ENCODE peak calls at places on chromosomes 11 and 22, in four cellular contexts. D is MM.1S, Z is HCT116, E is SK-N-SH. C is an unnamed sample.
A peak's percentile ranks its signal among the peaks of the same experiment; 100 is the strongest.

GRCh38 chr11:61362542-61362875 is 335 bp downstream of the TMEM138 start:
- DNase-seq in D (peak; percentile 45), Z (no peak), E (peak; percentile 53), C (peak; percentile 39)

GRCh38 chr22:50184004-50184461 is 1.7 kb upstream of the TRABD start:
- DNase-seq in D (no peak), Z (no peak), E (no peak), C (peak; percentile 74)

GRCh38 chr22:45608763-45609180 is 62.9 kb upstream of the ATXN10 start:
- DNase-seq in D (peak; percentile 20), Z (peak; percentile 48), E (no peak), C (no peak)

GRCh38 chr22:20052309-20053250 is 27.5 kb upstream of the DGCR8 start:
- DNase-seq in D (no peak), Z (no peak), E (no peak), C (no peak)

GRCh38 chr11:115905331-115905730 is 401.1 kb upstream of the CADM1 start:
- DNase-seq in D (no peak), Z (no peak), E (no peak), C (no peak)

GRCh38 chr11:70505331-70505731 is 107.0 kb downstream of the CTTN start:
- DNase-seq in D (no peak), Z (no peak), E (no peak), C (no peak)

GRCh38 chr11:70040869-70041501 is 37.1 kb upstream of the ANO1 start:
- DNase-seq in D (no peak), Z (no peak), E (no peak), C (no peak)

GRCh38 chr11:78250099-78250498 is 61.4 kb downstream of the USP35 start:
- DNase-seq in D (no peak), Z (no peak), E (no peak), C (no peak)

GRCh38 chr22:44445731-44446130 is 52.3 kb downstream of the RTL6 start:
- DNase-seq in D (no peak), Z (no peak), E (no peak), C (no peak)

GRCh38 chr22:29167032-29167911 is 38.4 kb upstream of the EMID1 start:
- DNase-seq in D (peak; percentile 85), Z (no peak), E (no peak), C (no peak)

GRCh38 chr11:105100976-105101630 is 38.5 kb downstream of the CARD18 start:
- DNase-seq in D (peak; percentile 65), Z (no peak), E (no peak), C (no peak)

GRCh38 chr11:76380161-76380976 is 563 bp downstream of the THAP12 start:
- DNase-seq in D (peak; percentile 40), Z (no peak), E (peak; percentile 71), C (no peak)

GRCh38 chr11:12353534-12353933 is 23.8 kb upstream of the PARVA start:
- DNase-seq in D (no peak), Z (no peak), E (no peak), C (no peak)

GRCh38 chr11:64892838-64893193 is 14.4 kb upstream of the EHD1 start:
- DNase-seq in D (no peak), Z (no peak), E (no peak), C (no peak)

GRCh38 chr11:64892411-64892831 is 14.0 kb upstream of the EHD1 start:
- DNase-seq in D (no peak), Z (no peak), E (no peak), C (no peak)

GRCh38 chr11:64891880-64892279 is 13.5 kb upstream of the EHD1 start:
- DNase-seq in D (no peak), Z (no peak), E (no peak), C (no peak)

GRCh38 chr11:64890084-64890944 is 11.9 kb upstream of the EHD1 start:
- DNase-seq in D (no peak), Z (no peak), E (no peak), C (no peak)

DNA sequence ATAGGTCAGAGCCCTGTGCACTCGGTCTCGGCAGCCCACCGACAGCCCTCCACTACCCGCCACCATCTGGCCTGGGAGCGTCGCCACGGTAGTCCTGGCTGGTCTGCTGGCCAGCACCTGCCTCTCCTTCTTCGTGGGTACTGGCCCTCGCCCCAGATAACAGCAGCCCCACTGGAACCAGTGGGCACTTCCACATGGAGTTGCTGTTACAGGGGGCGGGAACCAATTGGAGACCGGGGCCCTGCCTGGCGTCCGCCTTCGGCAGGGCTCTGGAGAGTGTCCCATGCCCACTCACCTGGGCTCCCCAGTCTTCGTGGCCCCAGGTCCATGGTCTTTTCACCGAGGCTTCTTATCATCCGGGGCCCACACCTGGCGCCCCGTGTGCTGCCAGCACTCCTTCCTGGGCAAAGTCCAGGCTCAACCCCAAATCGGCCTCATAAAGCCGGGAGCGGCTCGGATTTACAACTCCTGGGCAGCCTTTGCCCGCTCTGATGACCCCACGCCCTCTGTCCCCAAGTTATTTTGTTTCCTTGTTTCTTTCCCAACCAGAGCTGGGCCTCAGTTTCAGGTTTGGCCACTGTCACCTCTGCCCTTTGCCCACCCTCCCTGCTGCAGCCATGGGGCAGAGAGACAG is 12.9 kb upstream of the EHD1 start:
- DNase-seq in D (no peak), Z (no peak), E (no peak), C (peak; percentile 68)
- H3K4me1 ChIP-seq in D (peaks cover 2% of the 10 kb centered on the region), Z (peaks cover 7% of the 10 kb centered on the region), E (no peaks in the 10 kb centered on the region), C (peaks cover 32% of the 10 kb centered on the region)

GRCh38 chr11:1574256-1575242 is 2.5 kb upstream of the DUSP8 start:
- DNase-seq in D (peak; percentile 58), Z (no peak), E (peak; percentile 89), C (peak; percentile 82)
- TF ChIP-seq EZH2phosphoT487 in D (no peak), Z (no peak), E (no peak), C (no peak)

GRCh38 chr22:39010946-39011625 is 3.0 kb upstream of the APOBEC3C start:
- DNase-seq in D (no peak), Z (no peak), E (no peak), C (no peak)
- TF ChIP-seq CTCF in D (no peak), Z (no peak), E (no peak), C (no peak)

GRCh38 chr11:67240575-67241389 is 25.5 kb upstream of the GRK2 start:
- DNase-seq in D (peak; percentile 92), Z (no peak), E (peak; percentile 58), C (peak; percentile 84)
- H3K4me1 ChIP-seq in D (peaks cover 27% of the 10 kb centered on the region), Z (peaks cover 19% of the 10 kb centered on the region), E (peaks cover 7% of the 10 kb centered on the region), C (peaks cover 32% of the 10 kb centered on the region)

DNA sequence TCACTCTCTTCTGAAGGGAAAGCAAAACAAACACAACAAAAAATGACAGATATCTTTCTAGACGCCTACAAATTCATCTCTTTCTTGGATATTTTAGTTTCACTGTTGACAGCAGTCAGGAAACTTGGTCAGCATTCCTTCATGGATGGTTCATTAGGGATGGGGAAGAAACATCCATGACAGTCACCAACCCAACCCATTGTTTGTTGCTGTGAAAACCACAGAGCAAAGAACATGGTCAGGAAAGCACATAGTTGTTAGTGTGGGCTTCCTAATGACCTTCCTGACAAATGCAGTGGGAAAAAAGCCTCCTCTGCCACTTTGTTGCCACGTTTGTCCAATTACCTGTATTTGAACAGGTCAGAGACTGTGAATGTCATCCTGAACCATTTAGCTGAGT is 139.8 kb upstream of the SNX19 start:
- DNase-seq in D (no peak), Z (no peak), E (no peak), C (no peak)
- TF ChIP-seq EZH2phosphoT487 in D (no peak), Z (no peak), E (no peak), C (no peak)

GRCh38 chr11:113339909-113340569 is 25.7 kb downstream of the TTC12 start:
- DNase-seq in D (no peak), Z (no peak), E (no peak), C (no peak)

GRCh38 chr11:113334183-113334582 is 19.8 kb downstream of the TTC12 start:
- DNase-seq in D (peak; percentile 79), Z (no peak), E (no peak), C (no peak)

GRCh38 chr11:113341388-113342165 is 27.2 kb downstream of the TTC12 start:
- DNase-seq in D (no peak), Z (no peak), E (peak; percentile 66), C (no peak)

GRCh38 chr11:113332638-113333329 is 18.4 kb downstream of the TTC12 start:
- DNase-seq in D (no peak), Z (no peak), E (no peak), C (no peak)

GRCh38 chr11:113338730-113339129 is 24.3 kb downstream of the TTC12 start:
- DNase-seq in D (no peak), Z (no peak), E (no peak), C (no peak)
- TF ChIP-seq CTCF in D (no peak), Z (no peak), E (no peak), C (no peak)

GRCh38 chr11:72719551-72719950 is 32.7 kb downstream of the ARAP1 start:
- DNase-seq in D (peak; percentile 66), Z (no peak), E (no peak), C (no peak)

GRCh38 chr11:72716291-72716690 is 35.9 kb downstream of the ARAP1 start:
- DNase-seq in D (peak; percentile 91), Z (no peak), E (peak; percentile 77), C (no peak)

GRCh38 chr11:72718101-72718501 is 34.1 kb downstream of the ARAP1 start:
- DNase-seq in D (no peak), Z (no peak), E (no peak), C (no peak)

GRCh38 chr11:72719144-72719543 is 33.1 kb downstream of the ARAP1 start:
- DNase-seq in D (peak; percentile 89), Z (no peak), E (no peak), C (no peak)

GRCh38 chr11:72716788-72717435 is 35.3 kb downstream of the ARAP1 start:
- DNase-seq in D (no peak), Z (no peak), E (no peak), C (no peak)
- H3K4me1 ChIP-seq in D (peaks cover 51% of the 10 kb centered on the region), Z (peaks cover 4% of the 10 kb centered on the region), E (peaks cover 8% of the 10 kb centered on the region), C (peaks cover 29% of the 10 kb centered on the region)

DNA sequence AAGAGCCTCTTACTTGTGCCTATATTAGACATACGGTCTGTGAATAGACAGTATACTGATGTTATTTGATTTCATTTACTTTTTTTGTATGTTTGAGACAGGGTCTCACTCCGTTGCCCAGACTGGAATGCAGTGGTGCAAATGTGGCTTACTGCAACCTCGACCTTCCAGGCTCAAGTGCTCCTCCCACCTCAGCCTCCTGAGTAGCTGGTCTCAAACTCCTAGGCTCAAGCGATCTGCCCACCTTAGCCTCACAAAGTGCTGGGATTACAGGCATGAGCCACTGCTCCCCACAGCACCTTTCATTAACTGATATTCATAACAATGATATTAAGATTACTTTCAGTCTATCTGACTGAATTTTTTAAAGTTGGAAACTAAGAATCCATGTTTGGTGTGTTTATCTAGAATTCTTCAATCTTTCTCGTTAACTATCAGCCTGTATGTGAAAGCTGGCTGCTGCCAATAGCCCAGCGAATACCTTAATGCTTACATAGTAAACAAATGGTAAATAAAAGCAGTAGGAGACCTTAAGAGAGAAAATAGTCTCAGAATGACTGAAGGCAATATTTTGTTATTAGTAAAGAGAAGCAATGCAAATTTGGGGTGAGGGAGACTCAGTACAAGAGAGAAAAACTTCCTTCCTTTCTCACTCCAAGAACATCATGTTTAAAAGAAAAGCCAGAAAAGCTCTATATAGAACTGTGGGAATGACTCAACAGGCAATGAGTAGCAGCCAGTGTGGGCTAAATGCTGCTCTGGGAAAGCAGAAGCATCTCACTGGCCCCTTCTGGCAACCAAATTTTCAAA is 101.9 kb downstream of the MRTFA start:
- DNase-seq in D (no peak), Z (no peak), E (no peak), C (peak; percentile 15)
- TF ChIP-seq EZH2phosphoT487 in D (no peak), Z (no peak), E (no peak), C (no peak)

C was measured in hepatocyte.